ENCODE peak calls at places on chromosome 4, in seven cellular contexts. R is NCI-H1436, V is lung microvascular endothelial cell, J is NCI-H524, N is pons, S is SJCRH30, K is amniotic epithelial cell. Q is an unnamed sample.
A peak's percentile ranks its signal among the peaks of the same experiment; 100 is the strongest.

GRCh38 chr4:7320413-7320812 is 114.3 kb downstream of the PSAPL1 start:
- DNase-seq in R (no peak), V (no peak), J (peak; percentile 45), N (no peak), S (no peak), K (no peak), Q (no peak)

GRCh38 chr4:165325732-165326512 is 1.5 kb upstream of the MSMO1 start:
- DNase-seq in R (no peak), V (no peak), J (no peak), N (peak; percentile 38), S (peak; percentile 8), K (peak; percentile 95), Q (peak; percentile 93)

GRCh38 chr4:82818974-82819662 is 20.5 kb upstream of the SCD5 start:
- DNase-seq in R (no peak), V (no peak), J (no peak), N (no peak), S (no peak), K (no peak), Q (no peak)

GRCh38 chr4:134422776-134423175 is 221.2 kb upstream of the PABPC4L start:
- DNase-seq in R (no peak), V (no peak), J (no peak), N (no peak), S (no peak), K (no peak), Q (no peak)

GRCh38 chr4:77826280-77826679 is 7.1 kb upstream of the CNOT6L start:
- DNase-seq in R (no peak), V (no peak), J (no peak), N (no peak), S (no peak), K (no peak), Q (no peak)

GRCh38 chr4:128600996-128601857 is 208.3 kb upstream of the JADE1 start:
- DNase-seq in R (peak; percentile 68), V (peak; percentile 93), J (no peak), N (peak; percentile 42), S (no peak), K (peak; percentile 99), Q (peak; percentile 96)

GRCh38 chr4:165079476-165079875 is 25.8 kb downstream of the TRIM75 start:
- DNase-seq in R (peak; percentile 11), V (peak; percentile 86), J (no peak), N (peak; percentile 34), S (peak; percentile 5), K (peak; percentile 12), Q (peak; percentile 28)

GRCh38 chr4:88211473-88212252 is 53.2 kb upstream of the ABCG2 start:
- DNase-seq in R (peak; percentile 34), V (peak; percentile 65), J (peak; percentile 19), N (peak; percentile 68), S (peak; percentile 84), K (peak; percentile 35), Q (peak; percentile 13)

GRCh38 chr4:107212565-107212964 is 176.5 kb upstream of the DKK2 start:
- DNase-seq in R (no peak), V (no peak), J (no peak), N (no peak), S (no peak), K (no peak), Q (no peak)

GRCh38 chr4:121943941-121944340 is 7.9 kb downstream of the TRPC3 start:
- DNase-seq in R (no peak), V (no peak), J (no peak), N (no peak), S (peak; percentile 44), K (no peak), Q (no peak)

GRCh38 chr4:163344147-163345050 is 707 bp downstream of the NPY5R start:
- DNase-seq in R (no peak), V (peak; percentile 54), J (no peak), N (no peak), S (peak; percentile 13), K (no peak), Q (no peak)

GRCh38 chr4:61273237-61273636 is 73.1 kb downstream of the ADGRL3 start:
- DNase-seq in R (no peak), V (no peak), J (no peak), N (no peak), S (no peak), K (peak; percentile 60), Q (no peak)

GRCh38 chr4:153553155-153553819 is 87.1 kb downstream of the TMEM131L start:
- DNase-seq in R (no peak), V (no peak), J (no peak), N (no peak), S (peak; percentile 57), K (peak; percentile 78), Q (no peak)

GRCh38 chr4:154559141-154559841 is 3.5 kb upstream of the FGB start:
- DNase-seq in R (peak; percentile 9), V (peak; percentile 65), J (peak; percentile 1), N (peak; percentile 69), S (peak; percentile 51), K (peak; percentile 70), Q (peak; percentile 50)

GRCh38 chr4:45621926-45622325 is 501.9 kb downstream of the GABRG1 start:
- DNase-seq in R (no peak), V (no peak), J (no peak), N (no peak), S (peak; percentile 62), K (no peak), Q (peak; percentile 47)

GRCh38 chr4:77152421-77152820 is 4.6 kb upstream of the CCNG2 start:
- DNase-seq in R (no peak), V (no peak), J (no peak), N (no peak), S (peak; percentile 64), K (peak; percentile 41), Q (no peak)

GRCh38 chr4:5156677-5157076 is 105.4 kb downstream of the STK32B start:
- DNase-seq in R (no peak), V (no peak), J (no peak), N (no peak), S (no peak), K (no peak), Q (no peak)

GRCh38 chr4:149823770-149824221 is 8.2 kb upstream of the IQCM start:
- DNase-seq in R (no peak), V (peak; percentile 73), J (no peak), N (peak; percentile 14), S (peak; percentile 13), K (peak; percentile 83), Q (peak; percentile 87)

GRCh38 chr4:7013171-7013570 is 30.0 kb upstream of the TADA2B start:
- DNase-seq in R (no peak), V (no peak), J (no peak), N (no peak), S (no peak), K (no peak), Q (no peak)

GRCh38 chr4:186845137-186845842 is 121.6 kb upstream of the FAT1 start:
- DNase-seq in R (no peak), V (no peak), J (no peak), N (no peak), S (peak; percentile 41), K (peak; percentile 95), Q (peak; percentile 96)

GRCh38 chr4:653080-653821 is 20.8 kb downstream of the ATP5ME start:
- DNase-seq in R (no peak), V (no peak), J (no peak), N (no peak), S (no peak), K (no peak), Q (no peak)

GRCh38 chr4:96593422-96593821 is 753.5 kb downstream of the PDHA2 start:
- DNase-seq in R (no peak), V (no peak), J (no peak), N (no peak), S (no peak), K (no peak), Q (no peak)

GRCh38 chr4:86131456-86131855 is 228.4 kb downstream of the MAPK10 start:
- DNase-seq in R (no peak), V (no peak), J (no peak), N (no peak), S (no peak), K (no peak), Q (no peak)

GRCh38 chr4:148800943-148801342 is 358.7 kb upstream of the NR3C2 start:
- DNase-seq in R (no peak), V (no peak), J (no peak), N (no peak), S (no peak), K (no peak), Q (no peak)

GRCh38 chr4:130306566-130306965 is 1210.6 kb downstream of the C4orf33 start:
- DNase-seq in R (no peak), V (no peak), J (no peak), N (no peak), S (peak; percentile 12), K (no peak), Q (no peak)

GRCh38 chr4:25694466-25694865 is 38.8 kb downstream of the SLC34A2 start:
- DNase-seq in R (no peak), V (no peak), J (no peak), N (no peak), S (peak; percentile 16), K (peak; percentile 97), Q (no peak)

GRCh38 chr4:10063544-10064300 is 42.4 kb upstream of the SLC2A9 start:
- DNase-seq in R (no peak), V (peak; percentile 72), J (no peak), N (peak; percentile 92), S (peak; percentile 43), K (peak; percentile 80), Q (peak; percentile 61)

GRCh38 chr4:7763788-7764187 is 175.9 kb downstream of the AFAP1 start:
- DNase-seq in R (no peak), V (peak; percentile 41), J (no peak), N (no peak), S (no peak), K (peak; percentile 68), Q (peak; percentile 88)

GRCh38 chr4:118712872-118713271 is 27.7 kb downstream of the METTL14 start:
- DNase-seq in R (no peak), V (no peak), J (no peak), N (no peak), S (no peak), K (peak; percentile 39), Q (peak; percentile 48)

GRCh38 chr4:123478859-123479345 is 82.3 kb downstream of the SPRY1 start:
- DNase-seq in R (no peak), V (no peak), J (no peak), N (no peak), S (peak; percentile 48), K (peak; percentile 72), Q (peak; percentile 64)

GRCh38 chr4:8709729-8710360 is 117.3 kb downstream of the CPZ start:
- DNase-seq in R (no peak), V (no peak), J (no peak), N (no peak), S (no peak), K (no peak), Q (no peak)

GRCh38 chr4:113998026-113998425 is 18.6 kb upstream of the ARSJ start:
- DNase-seq in R (no peak), V (no peak), J (no peak), N (no peak), S (no peak), K (no peak), Q (no peak)

GRCh38 chr4:141853091-141853734 is 216.8 kb downstream of the IL15 start:
- DNase-seq in R (no peak), V (no peak), J (no peak), N (no peak), S (peak; percentile 36), K (peak; percentile 82), Q (no peak)

GRCh38 chr4:120718979-120719566 is 203.5 kb downstream of the PRDM5 start:
- DNase-seq in R (peak; percentile 20), V (peak; percentile 56), J (no peak), N (peak; percentile 45), S (peak; percentile 67), K (peak; percentile 33), Q (peak; percentile 22)

GRCh38 chr4:8188085-8188484 is 11.0 kb upstream of the SH3TC1 start:
- DNase-seq in R (no peak), V (no peak), J (no peak), N (no peak), S (no peak), K (peak; percentile 38), Q (no peak)

GRCh38 chr4:14143892-14144291 is 516.4 kb upstream of the BOD1L1 start:
- DNase-seq in R (no peak), V (no peak), J (no peak), N (no peak), S (no peak), K (no peak), Q (no peak)

GRCh38 chr4:67531349-67531748 is 14.0 kb downstream of the CENPC start:
- DNase-seq in R (no peak), V (no peak), J (no peak), N (no peak), S (peak; percentile 90), K (no peak), Q (no peak)

Q was measured in astrocyte.